ENCODE peak calls at places on chromosomes 3 and 15, in four cellular contexts. L is stimulated activated naive CD8-positive, alpha-beta T cell treated with anti-CD3 and anti-CD28 coated beads, Interleukin-15, Interleukin-2, amounts not matched to agents 100 U/mL and 50 U/mL, for 24 hours; T is EL; H is fibroblast of villous mesenchyme. R is an unnamed sample.

GRCh38 chr3:197494366-197495058 is 61.3 kb downstream of the BDH1 start:
- DNase-seq in T (no peak), H (no peak), L (no peak), R (no peak)

GRCh38 chr3:5197022-5197421 is 9.5 kb downstream of the EDEM1 start:
- DNase-seq in H (peak; percentile 89), L (no peak), T (peak; percentile 39), R (no peak)

GRCh38 chr3:172087198-172087597 is 47.8 kb downstream of the FNDC3B start:
- DNase-seq in L (no peak), H (no peak), T (peak; percentile 25), R (no peak)

GRCh38 chr3:62521464-62522105 is 148.2 kb upstream of the FEZF2 start:
- DNase-seq in T (no peak), L (no peak), H (no peak), R (no peak)

GRCh38 chr3:13451301-13451673 is 28.8 kb upstream of the HDAC11 start:
- DNase-seq in L (peak; percentile 40), H (no peak), T (no peak), R (peak; percentile 20)

GRCh38 chr3:120497813-120498212 is 47.0 kb upstream of the FSTL1 start:
- DNase-seq in T (peak; percentile 51), L (no peak), H (no peak), R (no peak)

GRCh38 chr15:78097667-78098066 is 5.3 kb downstream of the SH2D7 start:
- DNase-seq in T (no peak), H (no peak), L (no peak), R (no peak)

GRCh38 chr3:87298111-87298718 is 21.8 kb upstream of the POU1F1 start:
- DNase-seq in T (peak; percentile 46), L (no peak), H (peak; percentile 48), R (no peak)

GRCh38 chr3:125043599-125044151 is 12.1 kb downstream of the HEG1 start:
- DNase-seq in H (no peak), T (no peak), L (no peak), R (no peak)

GRCh38 chr15:64524778-64525177 is 64.4 kb downstream of the ZNF609 start:
- DNase-seq in H (no peak), T (no peak), L (no peak), R (no peak)

GRCh38 chr3:149273096-149273751 is 51.6 kb upstream of the CP start:
- DNase-seq in L (no peak), H (peak; percentile 89), T (peak; percentile 83), R (no peak)

GRCh38 chr15:23566070-23567050 is 886 bp downstream of the MKRN3 start:
- DNase-seq in L (no peak), T (peak; percentile 14), H (peak; percentile 64), R (no peak)

GRCh38 chr3:47487265-47487664 is 11.5 kb upstream of the SCAP start:
- DNase-seq in H (no peak), L (no peak), T (no peak), R (no peak)

GRCh38 chr15:47685141-47685870 is 32.0 kb upstream of the SEMA6D start:
- DNase-seq in H (peak; percentile 6), L (no peak), T (peak; percentile 82), R (no peak)

GRCh38 chr3:58628823-58629562 is 37.6 kb downstream of the FAM3D start:
- DNase-seq in H (peak; percentile 80), L (no peak), T (peak; percentile 96), R (no peak)

GRCh38 chr3:11995061-11995460 is 9.1 kb upstream of the SYN2 start:
- DNase-seq in L (no peak), H (no peak), T (no peak), R (no peak)

GRCh38 chr3:79263423-79263822 is 504.4 kb downstream of the ROBO1 start:
- DNase-seq in L (no peak), H (peak; percentile 41), T (no peak), R (no peak)